ENCODE peak calls at places on chromosomes 7 and 10, in six cellular contexts. E is AG08395; G is fibroblast of mammary gland; B is NCI-H1694 treated with DMSO at 0.1 percent for 48 hours; R is CD8-positive, alpha-beta T cell; X is NCI-H345. D is an unnamed sample.

GRCh38 chr10:100303724-100304319 is 17.3 kb upstream of the BLOC1S2 start:
- DNase-seq in E (peak; percentile 64), G (peak; percentile 42), B (peak; percentile 50), R (no peak), X (peak; percentile 36), D (no peak)

GRCh38 chr10:36007369-36007768 is 365.3 kb upstream of the FZD8 start:
- DNase-seq in E (no peak), G (no peak), B (no peak), R (no peak), X (no peak), D (no peak)

GRCh38 chr7:84337386-84337785 is 142.8 kb upstream of the SEMA3A start:
- DNase-seq in E (peak; percentile 4), G (peak; percentile 88), B (no peak), R (no peak), X (no peak), D (no peak)

GRCh38 chr7:151115121-151115835 is 29.0 kb downstream of the AGAP3 start:
- DNase-seq in E (peak; percentile 32), G (peak; percentile 24), B (no peak), R (peak; percentile 23), X (no peak), D (no peak)

GRCh38 chr10:96413151-96413787 is 54.5 kb upstream of the OPALIN start:
- DNase-seq in E (no peak), G (no peak), B (no peak), R (no peak), X (no peak), D (no peak)

GRCh38 chr10:26468291-26468690 is 30.1 kb downstream of the APBB1IP start:
- DNase-seq in E (peak; percentile 10), G (no peak), B (no peak), R (no peak), X (no peak), D (peak; percentile 38)

GRCh38 chr7:151566897-151567320 is 47.2 kb upstream of the RHEB start:
- DNase-seq in E (peak; percentile 86), G (peak; percentile 61), B (no peak), R (no peak), X (no peak), D (no peak)

GRCh38 chr10:108789911-108790310 is 1133.4 kb downstream of the XPNPEP1 start:
- DNase-seq in E (peak; percentile 58), G (peak; percentile 88), B (no peak), R (no peak), X (no peak), D (no peak)

GRCh38 chr7:153006911-153007310 is 247.4 kb downstream of the ACTR3B start:
- DNase-seq in E (no peak), G (no peak), B (no peak), R (no peak), X (no peak), D (no peak)

GRCh38 chr7:136874393-136875032 is 6.1 kb downstream of the CHRM2 start:
- DNase-seq in E (peak; percentile 17), G (peak; percentile 21), B (no peak), R (no peak), X (no peak), D (no peak)

GRCh38 chr10:98323221-98324164 is 55.5 kb upstream of the LOXL4 start:
- DNase-seq in E (peak; percentile 96), G (peak; percentile 98), B (no peak), R (no peak), X (no peak), D (peak; percentile 71)

GRCh38 chr10:76546411-76546810 is 1091.2 kb downstream of the KCNMA1 start:
- DNase-seq in E (no peak), G (no peak), B (no peak), R (no peak), X (no peak), D (no peak)

GRCh38 chr10:108323274-108323798 is 1158.8 kb upstream of the SORCS1 start:
- DNase-seq in E (no peak), G (no peak), B (no peak), R (no peak), X (no peak), D (no peak)

GRCh38 chr10:86229378-86229777 is 137.2 kb downstream of the GRID1 start:
- DNase-seq in E (no peak), G (no peak), B (no peak), R (no peak), X (no peak), D (no peak)

GRCh38 chr7:151249732-151250072 is 1.2 kb upstream of the SMARCD3 start:
- DNase-seq in E (peak; percentile 70), G (no peak), B (no peak), R (no peak), X (no peak), D (no peak)

GRCh38 chr10:102497545-102497944 is 5.0 kb downstream of the ACTR1A start:
- DNase-seq in E (no peak), G (no peak), B (no peak), R (no peak), X (no peak), D (no peak)

GRCh38 chr7:93031795-93032194 is 86.0 kb downstream of the SAMD9 start:
- DNase-seq in E (no peak), G (no peak), B (no peak), R (no peak), X (no peak), D (no peak)

GRCh38 chr10:33612551-33612950 is 278.1 kb upstream of the NRP1 start:
- DNase-seq in E (peak; percentile 73), G (peak; percentile 90), B (no peak), R (no peak), X (no peak), D (no peak)

GRCh38 chr7:155166673-155167370 is 96.7 kb downstream of the HTR5A start:
- DNase-seq in E (peak; percentile 78), G (peak; percentile 95), B (no peak), R (no peak), X (no peak), D (peak; percentile 50)

GRCh38 chr10:9003122-9003521 is 948.6 kb downstream of the GATA3 start:
- DNase-seq in E (no peak), G (no peak), B (no peak), R (no peak), X (no peak), D (no peak)

GRCh38 chr10:61835069-61835908 is 66.2 kb upstream of the ARID5B start:
- DNase-seq in E (peak; percentile 34), G (peak; percentile 87), B (no peak), R (no peak), X (peak; percentile 1), D (no peak)

GRCh38 chr10:117112220-117112619 is 25.9 kb downstream of the VAX1 start:
- DNase-seq in E (no peak), G (no peak), B (no peak), R (no peak), X (no peak), D (no peak)

GRCh38 chr10:79264942-79265341 is 82.3 kb upstream of the PPIF start:
- DNase-seq in E (no peak), G (peak; percentile 26), B (no peak), R (no peak), X (no peak), D (no peak)

GRCh38 chr7:6705959-6706665 is 635 bp downstream of the ZNF12 start:
- DNase-seq in E (peak; percentile 29), G (peak; percentile 36), B (no peak), R (peak; percentile 16), X (peak; percentile 13), D (no peak)

GRCh38 chr7:114082934-114083647 is 164.3 kb upstream of the PPP1R3A start:
- DNase-seq in E (no peak), G (peak; percentile 18), B (no peak), R (no peak), X (no peak), D (no peak)

GRCh38 chr10:127932521-127933270 is 25.8 kb downstream of the PTPRE start:
- DNase-seq in E (no peak), G (no peak), B (no peak), R (no peak), X (no peak), D (no peak)

GRCh38 chr10:21340341-21340740 is 185.1 kb downstream of the SKIDA1 start:
- DNase-seq in E (no peak), G (peak; percentile 54), B (no peak), R (no peak), X (no peak), D (peak; percentile 59)

D was measured in HS-27A.